ENCODE peak calls at places on chromosomes 2 and 18, in six cellular contexts. Q is WERI-Rb-1, W is GM12865, B is fibroblast of the aortic adventitia, C is IMR-90, I is fibroblast of pulmonary artery. E is an unnamed sample.

GRCh38 chr2:202171246-202171833 is 67.1 kb downstream of the SUMO1 start:
- DNase-seq in Q (no peak), W (no peak), B (no peak), C (no peak), I (no peak), E (peak)

GRCh38 chr2:71064754-71065621 is 3.5 kb upstream of the NAGK start:
- DNase-seq in Q (no peak), W (peak), B (peak), C (peak), I (no peak), E (no peak)

GRCh38 chr2:234842753-234843152 is 109.1 kb upstream of the SH3BP4 start:
- DNase-seq in Q (no peak), W (no peak), B (no peak), C (no peak), I (no peak), E (no peak)

GRCh38 chr18:46642561-46642960 is 14.5 kb downstream of the LOXHD1 start:
- DNase-seq in Q (no peak), W (no peak), B (no peak), C (no peak), I (no peak), E (no peak)

GRCh38 chr18:2723207-2723606 is 67.7 kb downstream of the SMCHD1 start:
- DNase-seq in Q (no peak), W (no peak), B (no peak), C (peak), I (no peak), E (no peak)

GRCh38 chr18:51668101-51668500 is 470.6 kb upstream of the MEX3C start:
- DNase-seq in Q (peak), W (peak), B (peak), C (peak), I (peak), E (peak)

GRCh38 chr2:190535119-190535439 is 557 bp upstream of the NEMP2 start:
- DNase-seq in Q (no peak), W (no peak), B (no peak), C (no peak), I (no peak), E (peak)

GRCh38 chr18:48886520-48887293 is 64.1 kb downstream of the SMAD7 start:
- DNase-seq in Q (no peak), W (no peak), B (no peak), C (no peak), I (no peak), E (no peak)

GRCh38 chr2:119637371-119637770 is 41.6 kb upstream of the TMEM177 start:
- DNase-seq in Q (no peak), W (no peak), B (no peak), C (no peak), I (no peak), E (no peak)

GRCh38 chr2:130949954-130950353 is 113.2 kb downstream of the ARHGEF4 start:
- DNase-seq in Q (no peak), W (no peak), B (no peak), C (no peak), I (no peak), E (no peak)

GRCh38 chr2:43426305-43427031 is 169.4 kb downstream of the THADA start:
- DNase-seq in Q (no peak), W (peak), B (peak), C (peak), I (peak), E (peak)

GRCh38 chr18:28174181-28174906 is 2.6 kb downstream of the CDH2 start:
- DNase-seq in Q (no peak), W (no peak), B (no peak), C (no peak), I (no peak), E (peak)

GRCh38 chr2:12804141-12804857 is 87.6 kb downstream of the TRIB2 start:
- DNase-seq in Q (no peak), W (no peak), B (no peak), C (no peak), I (no peak), E (no peak)

GRCh38 chr2:54597153-54597827 is 126.2 kb upstream of the EML6 start:
- DNase-seq in Q (no peak), W (no peak), B (peak), C (peak), I (peak), E (peak)

GRCh38 chr2:109702250-109702985 is 88.3 kb downstream of the SOWAHC start:
- DNase-seq in Q (no peak), W (no peak), B (peak), C (peak), I (peak), E (peak)

GRCh38 chr18:24208270-24209035 is 69.6 kb downstream of the CABYR start:
- DNase-seq in Q (no peak), W (no peak), B (no peak), C (no peak), I (peak), E (peak)

GRCh38 chr2:208607694-208608093 is 201.1 kb downstream of the PTH2R start:
- DNase-seq in Q (no peak), W (no peak), B (no peak), C (no peak), I (no peak), E (no peak)

GRCh38 chr2:24984912-24985311 is 13.2 kb upstream of the DNAJC27 start:
- DNase-seq in Q (peak), W (peak), B (peak), C (peak), I (peak), E (peak)

GRCh38 chr2:239396881-239397681 is 3.7 kb downstream of the HDAC4 start:
- DNase-seq in Q (no peak), W (peak), B (no peak), C (no peak), I (no peak), E (no peak)

GRCh38 chr2:38322224-38322914 is 54.7 kb downstream of the ATL2 start:
- DNase-seq in Q (no peak), W (no peak), B (no peak), C (no peak), I (no peak), E (no peak)

GRCh38 chr2:232085179-232085578 is 123.7 kb downstream of the DIS3L2 start:
- DNase-seq in Q (no peak), W (no peak), B (no peak), C (no peak), I (no peak), E (no peak)

GRCh38 chr2:241905716-241906376 is 36.3 kb downstream of the RTP5 start:
- DNase-seq in Q (peak), W (no peak), B (no peak), C (no peak), I (no peak), E (no peak)

GRCh38 chr2:215553946-215554345 is 118.1 kb upstream of the FN1 start:
- DNase-seq in Q (no peak), W (peak), B (no peak), C (no peak), I (no peak), E (no peak)

GRCh38 chr18:56721031-56721430 is 69.9 kb downstream of the WDR7 start:
- DNase-seq in Q (no peak), W (no peak), B (no peak), C (no peak), I (no peak), E (no peak)

GRCh38 chr18:58756596-58757240 is 85.5 kb downstream of the MALT1 start:
- DNase-seq in Q (no peak), W (no peak), B (no peak), C (no peak), I (no peak), E (no peak)

GRCh38 chr2:39871291-39871761 is 92.3 kb upstream of the THUMPD2 start:
- DNase-seq in Q (peak), W (no peak), B (peak), C (peak), I (peak), E (peak)

GRCh38 chr18:45825258-45825744 is at the start of gene SIGLEC15:
- DNase-seq in Q (no peak), W (no peak), B (no peak), C (no peak), I (no peak), E (no peak)

GRCh38 chr2:70104231-70105111 is 17.2 kb downstream of the PCBP1 start:
- DNase-seq in Q (peak), W (peak), B (peak), C (peak), I (peak), E (peak)

GRCh38 chr2:12278217-12278755 is 438.4 kb upstream of the TRIB2 start:
- DNase-seq in Q (no peak), W (no peak), B (peak), C (no peak), I (peak), E (no peak)

GRCh38 chr2:144595686-144596073 is 75.8 kb upstream of the ZEB2 start:
- DNase-seq in Q (no peak), W (peak), B (no peak), C (no peak), I (no peak), E (no peak)

GRCh38 chr18:32427084-32427933 is 43.4 kb downstream of the GAREM1 start:
- DNase-seq in Q (no peak), W (no peak), B (peak), C (no peak), I (peak), E (no peak)

GRCh38 chr2:144995482-144995881 is 475.6 kb upstream of the ZEB2 start:
- DNase-seq in Q (no peak), W (no peak), B (peak), C (no peak), I (peak), E (no peak)

GRCh38 chr18:58993260-58993659 is 128.6 kb downstream of the ZNF532 start:
- DNase-seq in Q (no peak), W (no peak), B (peak), C (peak), I (peak), E (peak)

DNA sequence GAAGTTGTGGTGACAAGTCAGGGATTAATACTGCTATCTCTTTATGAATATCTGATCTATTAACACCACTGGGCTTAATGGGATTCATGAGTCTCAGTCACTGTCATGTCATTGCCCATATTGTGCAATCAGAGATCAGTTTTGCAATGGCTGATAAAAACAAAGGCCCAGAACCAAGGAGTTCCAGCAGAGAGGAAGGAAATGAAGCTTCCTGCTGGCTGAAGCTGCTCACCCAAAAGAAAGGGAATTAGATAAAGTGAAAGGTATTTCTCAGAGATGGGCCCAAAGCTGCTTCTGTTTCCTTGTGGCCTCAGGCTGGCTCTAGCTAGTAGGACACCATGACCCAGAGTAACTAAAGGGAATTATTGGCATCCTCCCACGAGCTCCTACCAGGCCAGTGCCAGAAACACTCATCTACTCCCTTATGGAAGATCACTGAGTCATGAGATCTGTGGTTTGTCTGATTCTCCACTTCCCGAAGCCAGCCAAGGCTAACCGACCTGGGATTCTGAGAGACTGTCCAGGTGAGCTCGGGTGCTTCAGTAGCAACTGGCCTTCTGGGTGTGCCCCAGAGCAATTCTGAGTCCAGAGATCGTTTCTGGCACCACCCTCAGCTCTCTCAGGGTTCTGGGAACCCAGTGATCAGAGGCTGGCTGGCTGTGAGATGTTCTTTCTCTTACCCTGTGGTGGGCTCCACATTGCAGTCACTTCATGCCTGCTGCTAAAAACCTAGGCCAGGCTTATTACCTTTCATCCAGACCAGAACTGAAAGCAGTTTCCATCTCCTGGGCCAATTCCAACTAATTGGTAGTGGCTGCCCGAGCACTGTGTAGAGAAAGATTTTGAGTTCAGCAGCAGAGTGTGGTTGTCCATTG is 129.5 kb upstream of the PELI1 start:
- DNase-seq in Q (no peak), W (no peak), B (peak), C (peak), I (peak), E (peak)
- H3K4me3 ChIP-seq in Q (no peak), W (no peak), B (no peak), C (no peak), I (no peak), E (no peak)

GRCh38 chr2:177881921-177882320 is 190.7 kb downstream of the PDE11A start:
- DNase-seq in Q (no peak), W (no peak), B (no peak), C (no peak), I (no peak), E (no peak)
- TF ChIP-seq CTCF in Q (no peak), W (no peak), B (no peak), C (no peak), I (no peak), E (no peak)

GRCh38 chr18:21604711-21605110 is 4.2 kb upstream of the ESCO1 start:
- DNase-seq in Q (no peak), W (peak), B (peak), C (peak), I (no peak), E (no peak)
- H3K4me3 ChIP-seq in Q (no peak), W (no peak), B (no peak), C (peak), I (no peak), E (no peak)

DNA sequence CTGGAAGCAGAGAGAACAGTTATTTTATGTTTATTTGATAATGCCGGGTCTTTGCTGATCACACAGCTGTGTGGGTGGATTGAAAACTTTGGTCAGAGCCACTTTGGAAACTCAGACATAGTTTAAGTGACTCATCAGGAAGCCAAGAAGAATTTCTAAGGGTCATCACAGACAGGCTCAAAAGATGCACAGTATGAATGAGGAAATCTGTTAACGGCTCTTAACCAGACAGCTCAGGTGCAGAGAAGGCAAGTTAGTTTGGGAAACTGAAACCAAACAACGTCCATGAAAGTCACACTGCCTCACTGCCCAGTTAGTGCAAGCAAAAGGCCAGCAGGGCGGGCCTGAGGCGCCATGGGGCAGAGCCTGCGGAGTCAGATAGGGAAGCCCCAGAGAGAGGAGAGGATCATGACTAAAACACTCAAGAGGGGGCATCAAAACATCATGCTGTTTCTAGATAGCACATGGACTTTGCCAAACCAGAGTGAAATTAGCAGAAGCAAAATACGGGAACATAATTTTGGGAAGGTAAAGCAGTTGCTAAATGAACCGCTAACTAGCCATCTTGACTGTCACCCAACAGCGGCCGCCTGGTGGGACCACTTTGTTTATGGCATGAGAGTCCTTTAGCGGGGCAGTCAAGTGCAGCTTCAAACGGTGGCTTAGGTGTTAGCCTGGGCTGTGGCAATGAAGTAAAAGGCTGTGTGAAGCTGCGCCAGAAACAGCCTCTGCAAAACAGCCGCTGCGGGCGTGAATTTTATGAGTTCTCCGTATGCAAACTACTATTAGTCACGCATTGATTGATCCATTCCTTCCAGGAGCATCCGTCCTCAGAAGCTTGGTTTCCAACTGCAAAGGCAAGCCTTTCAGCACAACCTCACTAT is 101.2 kb downstream of the KCTD18 start:
- DNase-seq in Q (no peak), W (no peak), B (peak), C (peak), I (peak), E (peak)
- TF ChIP-seq CTCF in Q (no peak), W (no peak), B (no peak), C (peak), I (no peak), E (no peak)

E was measured in astrocyte of the spinal cord.